ENCODE peak calls at places on chromosome 12, in seven cellular contexts. Y, I, J, M, U, B and Q are unnamed samples.

GRCh38 chr12:14949631-14950030 is 11.3 kb upstream of the ERP27 start:
- DNase-seq in Y (no peak), I (no peak), J (no peak), M (no peak), U (no peak), B (no peak), Q (no peak)

GRCh38 chr12:95663525-95663924 is 112.2 kb upstream of the USP44 start:
- DNase-seq in Y (no peak), I (no peak), J (no peak), M (no peak), U (no peak), B (no peak), Q (no peak)

GRCh38 chr12:91215940-91216454 is 33.4 kb upstream of the DCN start:
- DNase-seq in Y (no peak), I (no peak), J (peak), M (no peak), U (no peak), B (no peak), Q (no peak)

GRCh38 chr12:84814664-84815245 is 97.8 kb downstream of the SLC6A15 start:
- DNase-seq in Y (no peak), I (no peak), J (peak), M (no peak), U (no peak), B (no peak), Q (no peak)

GRCh38 chr12:79300199-79300568 is 390.6 kb downstream of the PAWR start:
- DNase-seq in Y (no peak), I (peak), J (peak), M (no peak), U (no peak), B (no peak), Q (no peak)

GRCh38 chr12:32159925-32160324 is 53.3 kb downstream of the BICD1 start:
- DNase-seq in Y (no peak), I (no peak), J (peak), M (no peak), U (no peak), B (no peak), Q (no peak)

GRCh38 chr12:28240853-28241252 is 50.6 kb downstream of the CCDC91 start:
- DNase-seq in Y (no peak), I (no peak), J (no peak), M (no peak), U (no peak), B (no peak), Q (no peak)

GRCh38 chr12:76704693-76705092 is 59.2 kb upstream of the ZDHHC17 start:
- DNase-seq in Y (no peak), I (no peak), J (no peak), M (no peak), U (no peak), B (no peak), Q (no peak)

GRCh38 chr12:13209279-13210021 is 12.9 kb downstream of the EMP1 start:
- DNase-seq in Y (no peak), I (no peak), J (no peak), M (no peak), U (no peak), B (no peak), Q (no peak)

GRCh38 chr12:15701212-15701611 is 88.0 kb downstream of the EPS8 start:
- DNase-seq in Y (no peak), I (no peak), J (peak), M (no peak), U (no peak), B (no peak), Q (no peak)

GRCh38 chr12:109671482-109671881 is 42.1 kb upstream of the FAM222A start:
- DNase-seq in Y (no peak), I (no peak), J (no peak), M (no peak), U (no peak), B (no peak), Q (no peak)

GRCh38 chr12:24823808-24824515 is 124.9 kb downstream of the BCAT1 start:
- DNase-seq in Y (no peak), I (no peak), J (no peak), M (no peak), U (no peak), B (no peak), Q (no peak)

DNA sequence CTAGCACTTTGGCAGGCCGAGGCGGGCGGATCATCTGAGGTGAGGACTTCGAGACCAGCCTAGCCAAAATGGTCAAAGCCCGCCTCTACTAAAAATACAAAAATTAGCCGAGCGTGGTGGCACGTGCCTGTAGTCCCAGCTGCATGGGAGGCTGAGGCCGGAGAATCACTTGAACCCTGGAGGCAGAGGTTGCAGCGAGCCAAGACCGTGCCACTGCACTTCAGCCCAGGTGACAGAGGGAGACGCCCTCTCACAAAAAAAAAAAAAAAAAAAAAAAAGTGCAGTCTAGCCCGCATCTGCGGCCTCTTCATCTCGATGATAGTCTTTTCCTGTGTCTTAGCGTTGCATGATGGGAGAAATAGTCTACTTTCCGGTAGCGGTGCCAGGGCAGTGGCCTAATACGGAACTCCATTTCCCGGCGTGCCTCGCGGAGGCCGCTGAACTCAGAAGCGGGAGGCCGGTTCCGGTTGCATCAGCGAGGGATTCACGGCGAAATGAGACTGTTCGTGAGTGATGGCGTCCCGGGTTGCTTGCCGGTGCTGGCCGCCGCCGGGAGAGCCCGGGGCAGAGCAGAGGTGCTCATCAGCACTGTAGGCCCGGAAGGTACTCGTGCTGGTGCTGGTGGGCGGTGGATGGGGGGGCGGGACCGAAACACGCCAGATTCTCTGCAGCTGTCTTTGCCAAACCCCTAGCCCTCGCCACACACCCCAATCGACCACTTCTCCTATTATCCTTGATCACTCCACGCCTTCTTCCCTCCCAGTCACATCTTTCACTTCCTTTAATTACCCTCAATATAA is at the start of gene MARS1:
- DNase-seq in Y (peak), I (peak), J (peak), M (peak), U (peak), B (peak), Q (peak)
- TF ChIP-seq POLR2A in Y (peak), I (peak), J (peak), M (no peak), U (peak), B (peak), Q (peak)

GRCh38 chr12:112447106-112447505 is 28.4 kb downstream of the PTPN11 start:
- DNase-seq in Y (no peak), I (no peak), J (no peak), M (no peak), U (no peak), B (no peak), Q (no peak)
- TF ChIP-seq POLR2A in Y (no peak), I (no peak), J (no peak), M (no peak), U (no peak), B (no peak), Q (no peak)

DNA sequence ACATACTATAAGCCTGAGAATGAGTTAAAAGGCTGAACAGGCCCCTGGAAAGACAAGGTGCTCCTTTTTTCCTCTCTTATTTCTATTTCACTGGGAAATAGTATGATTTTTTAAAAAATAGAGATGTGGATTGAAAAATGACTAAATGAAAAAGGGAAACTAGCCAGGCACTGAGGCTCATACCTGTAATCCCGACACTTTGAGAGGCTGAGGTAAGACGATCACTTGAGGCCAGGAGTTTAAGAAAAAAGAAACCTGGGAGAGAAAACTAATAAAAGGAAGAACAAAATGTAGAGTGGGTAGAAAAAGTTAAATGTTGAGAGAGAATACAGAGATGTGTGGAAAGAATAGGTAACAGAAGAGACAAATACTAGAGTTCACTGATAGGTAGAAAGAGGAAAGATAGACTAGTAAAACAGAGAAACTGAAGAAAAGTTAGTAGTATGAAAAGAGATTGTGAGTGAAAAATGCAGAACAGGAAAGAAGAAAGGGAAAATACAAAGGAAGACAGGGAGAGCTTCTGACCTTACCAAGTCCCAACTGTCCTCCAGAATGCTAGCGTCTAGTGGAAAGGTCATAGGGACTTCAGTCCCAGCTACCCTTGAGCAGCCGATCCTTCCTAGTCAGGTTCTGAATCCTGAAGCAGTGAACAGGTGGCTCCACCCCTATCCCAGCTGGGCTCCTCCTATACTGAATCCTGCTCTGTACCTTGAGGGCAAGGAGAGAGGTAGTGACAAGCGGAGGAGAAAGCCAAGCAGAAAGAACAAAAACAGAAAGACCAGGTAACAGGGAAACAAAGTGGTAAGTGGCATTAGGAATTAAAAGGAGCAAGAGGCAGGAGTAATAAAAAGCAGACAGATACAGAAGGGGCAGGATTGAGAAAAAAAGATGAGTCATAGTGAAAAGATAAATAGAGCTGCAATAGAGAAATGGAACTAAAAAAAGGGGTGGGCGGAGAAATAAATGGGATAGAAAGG is 7.3 kb downstream of the TMEM116 start:
- DNase-seq in Y (no peak), I (peak), J (peak), M (no peak), U (no peak), B (peak), Q (no peak)
- TF ChIP-seq POLR2A in Y (no peak), I (no peak), J (no peak), M (no peak), U (no peak), B (no peak), Q (no peak)

DNA sequence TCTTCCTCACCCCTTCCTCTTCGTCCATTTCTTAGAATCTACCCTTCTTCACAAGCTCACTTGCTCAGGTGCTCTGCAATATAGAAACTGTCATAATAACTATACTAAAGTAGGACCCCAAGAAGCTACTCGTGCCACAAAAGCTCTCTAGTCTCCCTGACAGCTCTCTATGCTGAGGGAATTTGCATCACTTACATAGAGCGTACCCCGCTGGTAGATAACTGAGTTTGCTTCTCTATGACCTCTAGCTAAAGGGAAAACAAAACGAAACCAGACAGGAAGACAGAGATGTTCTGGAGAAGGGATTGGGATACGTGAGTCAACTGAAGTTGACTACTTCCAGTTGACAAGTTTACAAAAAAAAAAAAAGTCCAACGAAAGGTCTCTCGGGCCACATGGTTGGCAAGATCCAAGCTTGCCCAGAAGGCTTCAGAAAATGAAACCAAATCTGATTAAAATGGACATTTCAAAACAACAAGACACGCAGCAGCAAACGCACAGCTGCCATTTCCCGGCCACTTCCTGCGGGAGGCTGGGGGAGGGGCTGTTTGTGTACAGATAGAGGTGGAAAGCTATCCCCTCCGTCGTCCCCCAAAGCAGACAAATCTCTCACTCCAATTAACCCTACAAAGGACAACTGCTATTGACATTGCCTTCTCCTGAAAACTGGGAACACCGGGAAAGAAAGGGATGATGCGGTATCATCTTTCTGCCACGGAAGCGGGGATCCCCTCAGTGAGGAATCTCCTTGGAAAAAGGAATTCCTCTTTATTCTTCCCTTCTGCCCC is 1.3 kb downstream of the BAZ2A start:
- DNase-seq in Y (peak), I (peak), J (peak), M (no peak), U (no peak), B (peak), Q (no peak)
- TF ChIP-seq POLR2A in Y (no peak), I (no peak), J (no peak), M (peak), U (no peak), B (peak), Q (no peak)